ENCODE peak calls at places on chromosomes 11 and 22, in seven cellular contexts. S is lower lobe of right lung, C is SK-N-SH, W is fibroblast of lung, R is astrocyte of the spinal cord, P is AG04450, M is cardiac muscle cell. B is an unnamed sample.

GRCh38 chr22:24548812-24549211 is 6.1 kb downstream of the GUCD1 start:
- DNase-seq in R (no peak), C (no peak), S (no peak), W (no peak), P (no peak), M (no peak), B (no peak)

GRCh38 chr11:110003426-110003825 is 89.8 kb upstream of the ZC3H12C start:
- DNase-seq in R (no peak), S (no peak), M (no peak), C (no peak), W (no peak), P (no peak), B (no peak)

GRCh38 chr22:23181763-23182288 is 1.5 kb downstream of the BCR start:
- DNase-seq in C (no peak), W (no peak), M (no peak), P (no peak), S (no peak), R (no peak), B (no peak)

GRCh38 chr11:129722529-129722928 is 93.1 kb upstream of the TMEM45B start:
- DNase-seq in C (no peak), P (no peak), R (no peak), S (no peak), W (no peak), M (no peak), B (no peak)

GRCh38 chr22:40138866-40139265 is 38.9 kb upstream of the TNRC6B start:
- DNase-seq in R (no peak), W (no peak), S (no peak), P (no peak), M (no peak), C (no peak), B (no peak)

GRCh38 chr11:3853935-3854659 is 1.4 kb upstream of the STIM1 start:
- DNase-seq in R (no peak), M (no peak), C (no peak), S (peak; percentile 57), W (no peak), P (no peak), B (no peak)

GRCh38 chr22:23234409-23235161 is 54.3 kb downstream of the BCR start:
- DNase-seq in M (no peak), C (no peak), W (no peak), R (no peak), S (no peak), P (no peak), B (no peak)

GRCh38 chr11:119155733-119156492 is 7.1 kb downstream of the ABCG4 start:
- DNase-seq in C (peak; percentile 67), P (no peak), M (no peak), W (no peak), R (no peak), S (no peak), B (no peak)

GRCh38 chr22:49901457-49901856 is 16.8 kb downstream of the ALG12 start:
- DNase-seq in P (no peak), S (no peak), W (no peak), C (no peak), M (no peak), R (no peak), B (no peak)

DNA sequence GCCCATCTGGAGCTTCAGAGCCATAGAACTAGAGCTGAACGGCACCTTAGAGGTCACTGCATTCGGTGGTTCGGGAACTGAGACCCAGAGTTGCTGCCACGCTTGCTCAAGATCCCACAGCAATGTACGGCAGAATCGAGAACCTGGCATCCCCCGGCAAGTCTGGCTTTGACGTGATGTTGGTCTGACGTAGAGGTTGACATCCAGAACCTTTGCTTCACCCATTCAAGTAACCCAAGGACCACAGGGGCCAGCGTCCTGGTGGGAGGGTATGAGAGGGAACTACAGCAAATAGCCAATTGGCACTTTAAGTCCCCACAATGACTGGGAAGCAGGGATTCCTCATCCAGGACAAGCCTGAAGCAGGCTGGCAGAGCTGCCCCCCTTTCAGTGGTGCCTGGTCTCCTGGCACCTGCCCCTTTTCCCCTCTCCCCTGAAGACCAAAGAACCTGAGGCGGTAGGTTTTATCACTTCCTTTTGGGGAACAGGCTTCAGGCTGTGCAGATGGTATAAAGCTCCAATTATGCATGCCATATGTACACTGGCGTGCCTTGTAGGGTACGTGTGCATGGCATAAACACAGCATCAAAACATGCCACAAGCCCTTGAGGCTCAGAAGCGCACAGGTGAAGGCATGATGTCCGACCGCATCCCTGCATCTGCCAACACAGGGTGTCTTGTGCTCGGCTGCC is 15.3 kb upstream of the TEF start:
- DNase-seq in C (no peak), M (no peak), R (no peak), S (no peak), P (no peak), W (peak; percentile 11), B (no peak)
- H3K4me3 ChIP-seq in C (peak overlapping the region; percentile 19), M (no peak overlapping the region), R (no peak overlapping the region), S (peak overlapping the region; percentile 70), P (peak overlapping the region; percentile 20), W (no peak overlapping the region), B (no peak overlapping the region)

DNA sequence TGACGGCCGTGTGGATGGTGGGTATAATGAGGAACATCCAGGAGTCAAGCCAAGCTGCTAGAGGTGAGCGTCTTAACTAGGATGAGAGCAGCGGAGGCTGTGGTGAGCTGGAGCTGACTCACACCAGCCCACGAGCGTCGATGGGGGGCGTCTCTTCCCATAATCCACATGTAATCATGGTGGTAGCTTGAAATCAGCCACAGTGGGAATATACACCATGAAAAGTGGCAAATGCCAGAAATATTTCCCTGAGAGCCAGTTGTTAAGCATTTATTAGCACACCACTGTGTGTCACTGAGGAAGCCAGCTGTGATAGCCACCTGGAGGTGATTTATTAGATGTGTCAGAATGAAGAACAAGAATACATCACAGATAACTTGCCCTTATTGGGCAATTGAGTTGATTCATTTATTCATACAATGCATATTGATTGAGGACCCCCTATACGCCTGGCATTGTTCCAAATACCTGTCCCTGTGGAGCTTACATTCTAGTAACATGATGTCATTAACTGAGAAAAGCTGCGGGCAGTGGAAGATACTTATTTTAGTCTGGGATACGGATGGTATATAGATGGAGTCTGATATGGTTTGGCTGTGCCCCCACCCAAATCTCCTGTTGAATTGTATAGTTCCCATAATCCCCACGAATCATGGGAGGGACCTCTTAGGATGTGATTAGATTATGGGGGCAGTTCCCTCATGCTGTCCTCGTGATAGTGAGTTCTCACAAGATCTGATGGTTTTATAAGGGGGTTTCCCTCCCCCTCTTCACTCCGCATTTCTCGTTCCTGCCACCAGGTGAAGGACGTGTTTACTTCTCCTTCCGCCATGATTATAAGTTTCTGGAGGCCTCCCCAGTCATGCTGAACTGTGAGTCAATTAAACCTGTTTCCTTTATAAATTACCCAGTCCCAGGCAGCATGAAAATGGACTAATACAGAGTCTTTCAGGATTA is 473.4 kb downstream of the METTL15 start:
- DNase-seq in S (no peak), C (no peak), P (peak; percentile 23), R (peak; percentile 88), M (peak; percentile 52), W (no peak), B (peak; percentile 67)
- TF ChIP-seq CTCF in S (no peak), C (peak; percentile 22), P (no peak), R (peak; percentile 11), M (no peak), W (no peak), B (peak; percentile 10)

GRCh38 chr11:121368504-121368903 is 75.9 kb downstream of the SC5D start:
- DNase-seq in W (no peak), P (no peak), S (no peak), M (no peak), R (no peak), C (no peak), B (no peak)
- H3K4me3 ChIP-seq in W (no peak overlapping the region), P (no peak overlapping the region), S (no peak overlapping the region), M (no peak overlapping the region), R (no peak overlapping the region), C (no peak overlapping the region), B (no peak overlapping the region)

GRCh38 chr11:69958308-69958707 is 119.8 kb upstream of the ANO1 start:
- DNase-seq in R (peak; percentile 73), W (peak; percentile 58), P (peak; percentile 55), M (peak; percentile 67), S (no peak), C (no peak), B (peak; percentile 75)
- TF ChIP-seq CTCF in R (no peak), W (no peak), P (no peak), M (no peak), S (no peak), C (no peak), B (no peak)

DNA sequence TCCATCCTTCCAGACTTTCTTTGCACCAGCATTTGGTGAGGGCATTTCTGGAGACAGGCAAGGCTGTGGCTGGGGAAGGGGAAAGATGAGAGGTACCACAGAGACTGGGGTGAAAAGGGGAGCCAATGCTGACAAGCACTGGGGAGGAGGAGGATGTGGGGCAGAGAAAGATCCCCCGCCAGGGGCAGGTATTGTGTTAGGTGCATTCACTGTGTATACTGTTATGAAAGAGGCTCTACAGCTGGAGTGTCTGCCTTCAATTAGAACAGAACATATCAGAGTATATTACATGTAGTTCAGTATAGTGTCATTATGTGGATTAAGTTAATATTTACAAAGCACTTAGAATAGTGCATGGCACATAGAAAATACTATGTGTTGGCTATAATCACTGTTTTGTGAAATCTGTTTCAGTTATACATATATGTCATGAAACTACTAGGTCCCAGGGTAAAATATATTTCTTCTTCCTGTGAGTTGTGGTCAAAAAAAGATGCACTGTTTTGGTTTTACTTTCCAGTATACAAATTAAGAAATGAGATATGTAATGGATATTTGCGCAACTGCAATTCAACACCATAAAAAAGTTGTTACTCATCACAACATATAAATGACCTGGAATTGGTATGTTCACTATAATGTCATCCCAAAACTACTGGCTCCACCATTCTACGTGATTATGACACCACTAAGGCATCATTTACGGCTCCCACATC is 8.4 kb downstream of the MSANTD2 start:
- DNase-seq in W (peak; percentile 40), P (no peak), C (no peak), R (no peak), M (peak; percentile 21), S (no peak), B (peak; percentile 23)
- H3K4me3 ChIP-seq in W (no peak overlapping the region), P (no peak overlapping the region), C (no peak overlapping the region), R (no peak overlapping the region), M (no peak overlapping the region), S (no peak overlapping the region), B (no peak overlapping the region)

GRCh38 chr22:35417606-35418005 is 17.7 kb downstream of the MCM5 start:
- DNase-seq in R (no peak), P (no peak), M (no peak), C (no peak), W (no peak), S (no peak), B (no peak)
- TF ChIP-seq CTCF in R (no peak), P (no peak), M (no peak), C (no peak), W (no peak), S (no peak), B (no peak)

GRCh38 chr11:117876049-117876340 is 463 bp downstream of the FXYD6 start:
- DNase-seq in P (no peak), R (no peak), C (no peak), M (no peak), S (no peak), W (no peak), B (no peak)
- H3K4me3 ChIP-seq in P (peak overlapping the region; percentile 59), R (peak overlapping the region; percentile 38), C (peak overlapping the region; percentile 53), M (peak overlapping the region; percentile 81), S (peak overlapping the region; percentile 65), W (no peak overlapping the region), B (no peak overlapping the region)